ENCODE peak calls at places on chromosomes 4 and X, in six cellular contexts. One of them, this sample, is unnamed.

GRCh38 chr4:186144596-186145569 is 40.4 kb downstream of the FAM149A start:
- DNase-seq in CMK: peak; percentile 8
- DNase-seq in iPS-NIHi11: peak; percentile 88
- DNase-seq in AG08395: peak; percentile 64
- DNase-seq in ovary: peak; percentile 80
- DNase-seq in LoVo: peak; percentile 12
- DNase-seq in this sample: peak; percentile 29

GRCh38 chr4:8688908-8689445 is 96.4 kb downstream of the CPZ start:
- DNase-seq in CMK: no peak
- DNase-seq in iPS-NIHi11: no peak
- DNase-seq in AG08395: no peak
- DNase-seq in ovary: no peak
- DNase-seq in LoVo: no peak
- DNase-seq in this sample: no peak

GRCh38 chrX:140766024-140766611 is 56.6 kb downstream of the LINC00632 start:
- DNase-seq in CMK: peak; percentile 4
- DNase-seq in iPS-NIHi11: peak; percentile 23
- DNase-seq in AG08395: peak; percentile 31
- DNase-seq in ovary: peak; percentile 36
- DNase-seq in LoVo: peak; percentile 11
- DNase-seq in this sample: peak; percentile 26

GRCh38 chr4:152684587-152684986 is 4.8 kb upstream of the TMEM154 start:
- DNase-seq in CMK: no peak
- DNase-seq in iPS-NIHi11: no peak
- DNase-seq in AG08395: no peak
- DNase-seq in ovary: no peak
- DNase-seq in LoVo: no peak
- DNase-seq in this sample: no peak

GRCh38 chr4:8157496-8157895 is 1.1 kb downstream of the ABLIM2 start:
- DNase-seq in CMK: no peak
- DNase-seq in iPS-NIHi11: no peak
- DNase-seq in AG08395: no peak
- DNase-seq in ovary: no peak
- DNase-seq in LoVo: no peak
- DNase-seq in this sample: peak; percentile 14

GRCh38 chrX:84187501-84188319 is at the start of gene RPS6KA6:
- DNase-seq in CMK: no peak
- DNase-seq in iPS-NIHi11: peak; percentile 25
- DNase-seq in AG08395: peak; percentile 10
- DNase-seq in ovary: peak; percentile 65
- DNase-seq in LoVo: no peak
- DNase-seq in this sample: no peak

GRCh38 chr4:67892253-67892652 is 8.5 kb upstream of the TMPRSS11D start:
- DNase-seq in CMK: no peak
- DNase-seq in iPS-NIHi11: no peak
- DNase-seq in AG08395: no peak
- DNase-seq in ovary: no peak
- DNase-seq in LoVo: no peak
- DNase-seq in this sample: no peak

GRCh38 chr4:15344041-15344440 is 83.8 kb upstream of the C1QTNF7 start:
- DNase-seq in CMK: no peak
- DNase-seq in iPS-NIHi11: no peak
- DNase-seq in AG08395: peak; percentile 68
- DNase-seq in ovary: no peak
- DNase-seq in LoVo: no peak
- DNase-seq in this sample: peak; percentile 87

GRCh38 chrX:68710870-68711576 is 63.6 kb downstream of the STARD8 start:
- DNase-seq in CMK: no peak
- DNase-seq in iPS-NIHi11: peak; percentile 78
- DNase-seq in AG08395: peak; percentile 67
- DNase-seq in ovary: no peak
- DNase-seq in LoVo: peak; percentile 2
- DNase-seq in this sample: peak; percentile 46

GRCh38 chr4:92450694-92451093 is 146.9 kb downstream of the GRID2 start:
- DNase-seq in CMK: no peak
- DNase-seq in iPS-NIHi11: no peak
- DNase-seq in AG08395: no peak
- DNase-seq in ovary: no peak
- DNase-seq in LoVo: no peak
- DNase-seq in this sample: no peak

GRCh38 chr4:61397174-61397573 is 197.0 kb downstream of the ADGRL3 start:
- DNase-seq in CMK: no peak
- DNase-seq in iPS-NIHi11: no peak
- DNase-seq in AG08395: no peak
- DNase-seq in ovary: no peak
- DNase-seq in LoVo: no peak
- DNase-seq in this sample: no peak

GRCh38 chr4:42483426-42484379 is 86.4 kb downstream of the SHISA3 start:
- DNase-seq in CMK: no peak
- DNase-seq in iPS-NIHi11: no peak
- DNase-seq in AG08395: no peak
- DNase-seq in ovary: no peak
- DNase-seq in LoVo: no peak
- DNase-seq in this sample: no peak

GRCh38 chrX:112841114-112841819 is 636 bp upstream of the AMOT start:
- DNase-seq in CMK: peak; percentile 43
- DNase-seq in iPS-NIHi11: peak; percentile 81
- DNase-seq in AG08395: peak; percentile 91
- DNase-seq in ovary: peak; percentile 87
- DNase-seq in LoVo: peak; percentile 73
- DNase-seq in this sample: peak; percentile 75

GRCh38 chr4:165779950-165780670 is 92.9 kb upstream of the TLL1 start:
- DNase-seq in CMK: no peak
- DNase-seq in iPS-NIHi11: no peak
- DNase-seq in AG08395: no peak
- DNase-seq in ovary: no peak
- DNase-seq in LoVo: no peak
- DNase-seq in this sample: no peak

GRCh38 chr4:57270350-57270749 is 160.2 kb upstream of the IGFBP7 start:
- DNase-seq in CMK: no peak
- DNase-seq in iPS-NIHi11: no peak
- DNase-seq in AG08395: no peak
- DNase-seq in ovary: no peak
- DNase-seq in LoVo: no peak
- DNase-seq in this sample: peak; percentile 33

GRCh38 chrX:135544338-135544948 is 24.0 kb downstream of the INTS6L start:
- DNase-seq in CMK: no peak
- DNase-seq in iPS-NIHi11: no peak
- DNase-seq in AG08395: no peak
- DNase-seq in ovary: no peak
- DNase-seq in LoVo: no peak
- DNase-seq in this sample: no peak

GRCh38 chr4:166064706-166065105 is 191.7 kb downstream of the TLL1 start:
- DNase-seq in CMK: no peak
- DNase-seq in iPS-NIHi11: no peak
- DNase-seq in AG08395: no peak
- DNase-seq in ovary: no peak
- DNase-seq in LoVo: no peak
- DNase-seq in this sample: no peak

GRCh38 chr4:48079972-48080391 is 54.1 kb downstream of the TXK start:
- DNase-seq in CMK: no peak
- DNase-seq in iPS-NIHi11: no peak
- DNase-seq in AG08395: no peak
- DNase-seq in ovary: no peak
- DNase-seq in LoVo: peak; percentile 75
- DNase-seq in this sample: peak; percentile 84

GRCh38 chrX:19514791-19515614 is at the start of gene MAP3K15:
- DNase-seq in CMK: no peak
- DNase-seq in iPS-NIHi11: peak; percentile 68
- DNase-seq in AG08395: peak; percentile 10
- DNase-seq in ovary: peak; percentile 62
- DNase-seq in LoVo: peak; percentile 42
- DNase-seq in this sample: peak; percentile 18

GRCh38 chr4:173281001-173281400 is 53.2 kb downstream of the HMGB2 start:
- DNase-seq in CMK: no peak
- DNase-seq in iPS-NIHi11: no peak
- DNase-seq in AG08395: no peak
- DNase-seq in ovary: no peak
- DNase-seq in LoVo: no peak
- DNase-seq in this sample: no peak

GRCh38 chrX:6599230-6599629 is 64.3 kb upstream of the VCX3A start:
- DNase-seq in CMK: no peak
- DNase-seq in iPS-NIHi11: no peak
- DNase-seq in AG08395: no peak
- DNase-seq in ovary: no peak
- DNase-seq in LoVo: no peak
- DNase-seq in this sample: no peak

GRCh38 chrX:11724122-11725017 is 33.7 kb upstream of the MSL3 start:
- DNase-seq in CMK: no peak
- DNase-seq in iPS-NIHi11: peak; percentile 12
- DNase-seq in AG08395: peak; percentile 44
- DNase-seq in ovary: no peak
- DNase-seq in LoVo: peak; percentile 12
- DNase-seq in this sample: peak; percentile 36

GRCh38 chr4:139890810-139891209 is 225.2 kb downstream of the MGST2 start:
- DNase-seq in CMK: no peak
- DNase-seq in iPS-NIHi11: no peak
- DNase-seq in AG08395: peak; percentile 53
- DNase-seq in ovary: no peak
- DNase-seq in LoVo: no peak
- DNase-seq in this sample: no peak

GRCh38 chr4:113772319-113772718 is 10.8 kb upstream of the CAMK2D start:
- DNase-seq in CMK: no peak
- DNase-seq in iPS-NIHi11: no peak
- DNase-seq in AG08395: no peak
- DNase-seq in ovary: no peak
- DNase-seq in LoVo: no peak
- DNase-seq in this sample: no peak

GRCh38 chr4:7581477-7581876 is 146.7 kb upstream of the PSAPL1 start:
- DNase-seq in CMK: peak; percentile 24
- DNase-seq in iPS-NIHi11: peak; percentile 92
- DNase-seq in AG08395: no peak
- DNase-seq in ovary: peak; percentile 70
- DNase-seq in LoVo: peak; percentile 14
- DNase-seq in this sample: peak; percentile 36

GRCh38 chr4:8847331-8847730 is 24.3 kb downstream of the HMX1 start:
- DNase-seq in CMK: no peak
- DNase-seq in iPS-NIHi11: no peak
- DNase-seq in AG08395: no peak
- DNase-seq in ovary: peak; percentile 7
- DNase-seq in LoVo: no peak
- DNase-seq in this sample: no peak